ENCODE peak calls at places on chromosomes 4 and X, in eight cellular contexts. F, T, D, R, E, B, H and C are unnamed samples.

GRCh38 chr4:5955201-5955821 is 62.4 kb upstream of the CRMP1 start:
- DNase-seq in E (no peak), B (peak; percentile 79), H (no peak), T (no peak), R (no peak), D (no peak), F (no peak), C (peak; percentile 86)

GRCh38 chr4:165813606-165814005 is 59.4 kb upstream of the TLL1 start:
- DNase-seq in R (no peak), B (no peak), E (no peak), T (peak; percentile 38), F (no peak), H (no peak), D (no peak), C (no peak)

GRCh38 chr4:54661686-54662085 is 3.9 kb downstream of the KIT start:
- DNase-seq in E (no peak), R (no peak), H (no peak), F (no peak), B (no peak), D (peak; percentile 62), T (peak; percentile 79), C (no peak)

GRCh38 chr4:56787380-56787779 is 34.1 kb downstream of the SPINK2 start:
- DNase-seq in D (no peak), H (peak; percentile 25), E (no peak), T (no peak), B (no peak), F (no peak), R (no peak), C (no peak)

GRCh38 chr4:107629318-107629717 is 90.7 kb downstream of the PAPSS1 start:
- DNase-seq in T (no peak), F (no peak), R (no peak), E (no peak), H (no peak), B (no peak), D (no peak), C (no peak)

GRCh38 chr4:159278399-159278798 is 175.5 kb downstream of the RAPGEF2 start:
- DNase-seq in H (no peak), R (no peak), T (no peak), F (no peak), B (no peak), D (no peak), E (no peak), C (no peak)

GRCh38 chr4:84916233-84916632 is 50.3 kb downstream of the WDFY3 start:
- DNase-seq in F (no peak), H (no peak), E (no peak), D (no peak), T (no peak), R (no peak), B (no peak), C (no peak)

GRCh38 chrX:24145340-24146186 is 4.0 kb upstream of the ZFX start:
- DNase-seq in B (no peak), R (no peak), E (no peak), F (no peak), T (peak; percentile 50), D (no peak), H (no peak), C (no peak)

GRCh38 chr4:87353592-87353991 is 30.9 kb upstream of the HSD17B13 start:
- DNase-seq in R (no peak), T (peak; percentile 69), E (no peak), H (peak; percentile 67), F (peak; percentile 10), D (no peak), B (no peak), C (peak; percentile 36)

DNA sequence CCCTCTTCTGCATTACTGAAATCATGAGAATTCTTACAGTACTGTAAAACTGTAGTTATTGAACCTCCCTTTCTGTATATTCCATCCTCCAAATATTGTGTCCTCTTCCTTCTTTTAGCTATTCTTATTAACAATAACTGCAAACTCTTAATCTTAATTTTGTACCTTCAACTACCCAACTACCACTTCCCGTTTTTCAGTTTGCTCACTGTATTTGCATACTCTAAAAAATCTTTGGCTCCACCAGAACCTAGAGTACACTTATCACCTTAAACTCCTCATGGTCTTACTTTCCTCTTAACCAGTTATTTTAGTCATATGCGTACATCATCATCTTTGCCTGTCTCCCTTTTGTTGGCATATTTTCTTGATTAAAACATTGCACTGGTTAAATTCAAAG is 543.7 kb downstream of the ARAP2 start:
- DNase-seq in E (no peak), R (no peak), H (no peak), F (no peak), D (no peak), B (no peak), T (no peak), C (no peak)
- TF ChIP-seq CTCF in E (no peak), R (no peak), H (no peak), F (no peak), D (no peak), B (no peak), T (no peak), C (no peak)

GRCh38 chrX:55011294-55011693 is 11.1 kb downstream of the APEX2 start:
- DNase-seq in H (no peak), B (no peak), F (no peak), E (no peak), T (no peak), R (no peak), D (no peak), C (no peak)
- TF ChIP-seq CTCF in H (peak; percentile 37), B (no peak), F (peak; percentile 36), E (no peak), T (peak; percentile 23), R (no peak), D (peak; percentile 32), C (peak; percentile 35)

DNA sequence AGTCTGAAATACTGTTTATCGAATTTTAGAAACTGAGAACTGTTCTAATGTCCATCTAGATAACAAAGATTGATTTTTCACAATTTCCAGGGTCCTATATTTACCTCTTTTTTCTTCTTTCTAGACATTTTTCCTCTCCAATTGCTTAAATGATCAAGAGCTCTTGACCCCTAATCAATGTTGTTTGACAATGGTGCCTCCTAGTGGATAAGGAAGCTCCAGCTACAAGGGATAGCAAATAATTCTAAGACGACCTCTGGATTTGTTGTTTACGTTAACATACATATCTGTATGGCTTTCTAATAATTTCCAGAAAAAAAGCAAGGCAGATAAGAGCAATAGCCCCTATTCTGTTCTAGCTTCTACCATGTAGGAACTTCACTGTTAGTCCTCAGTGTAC is 35.8 kb downstream of the GPR82 start:
- DNase-seq in T (peak; percentile 11), H (peak; percentile 7), D (no peak), F (no peak), R (no peak), E (no peak), B (no peak), C (no peak)
- TF ChIP-seq CTCF in T (peak; percentile 26), H (peak; percentile 31), D (peak; percentile 58), F (peak; percentile 63), R (peak; percentile 45), E (no peak), B (no peak), C (peak; percentile 64)

GRCh38 chrX:136572030-136572429 is 40.0 kb downstream of the VGLL1 start:
- DNase-seq in F (no peak), B (no peak), T (no peak), D (no peak), E (no peak), R (no peak), H (no peak), C (no peak)

GRCh38 chrX:136577562-136577961 is 45.5 kb downstream of the VGLL1 start:
- DNase-seq in F (peak; percentile 1), R (peak; percentile 34), H (peak; percentile 36), T (peak; percentile 54), E (peak; percentile 19), D (no peak), B (no peak), C (peak; percentile 77)

GRCh38 chrX:136580316-136580715 is 48.3 kb downstream of the VGLL1 start:
- DNase-seq in R (no peak), H (no peak), B (no peak), F (no peak), E (no peak), T (no peak), D (no peak), C (no peak)

DNA sequence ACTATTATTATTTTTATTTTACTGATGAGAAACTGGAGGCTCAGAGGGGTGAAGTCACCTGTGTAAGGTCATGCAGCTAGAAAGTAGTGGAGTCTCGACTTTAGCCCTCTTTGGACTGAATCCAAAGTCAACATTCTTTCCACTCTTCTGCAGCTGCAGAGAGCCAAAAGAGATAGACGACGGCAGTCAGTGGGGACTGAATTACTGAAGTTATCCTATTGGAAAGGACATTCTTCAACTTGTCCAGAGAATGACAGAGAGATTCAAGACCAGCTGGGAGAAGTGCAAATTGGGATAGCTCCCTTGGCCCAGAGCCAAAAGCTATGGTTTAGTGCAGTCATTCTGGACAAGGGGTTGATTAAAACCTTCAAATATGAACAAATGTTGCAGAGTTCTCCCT is 42.5 kb downstream of the VGLL1 start:
- DNase-seq in B (no peak), F (no peak), R (no peak), T (no peak), D (no peak), H (no peak), E (no peak), C (peak; percentile 63)
- TF ChIP-seq CTCF in B (no peak), F (no peak), R (no peak), T (no peak), D (no peak), H (no peak), E (no peak), C (no peak)

GRCh38 chr4:2354127-2354526 is 64.3 kb downstream of the ZFYVE28 start:
- DNase-seq in R (peak; percentile 20), T (no peak), B (peak; percentile 55), H (no peak), F (no peak), E (no peak), D (no peak), C (peak; percentile 21)
- TF ChIP-seq CTCF in R (no peak), T (no peak), B (no peak), H (no peak), F (peak; percentile 58), E (no peak), D (peak; percentile 37), C (peak; percentile 43)

DNA sequence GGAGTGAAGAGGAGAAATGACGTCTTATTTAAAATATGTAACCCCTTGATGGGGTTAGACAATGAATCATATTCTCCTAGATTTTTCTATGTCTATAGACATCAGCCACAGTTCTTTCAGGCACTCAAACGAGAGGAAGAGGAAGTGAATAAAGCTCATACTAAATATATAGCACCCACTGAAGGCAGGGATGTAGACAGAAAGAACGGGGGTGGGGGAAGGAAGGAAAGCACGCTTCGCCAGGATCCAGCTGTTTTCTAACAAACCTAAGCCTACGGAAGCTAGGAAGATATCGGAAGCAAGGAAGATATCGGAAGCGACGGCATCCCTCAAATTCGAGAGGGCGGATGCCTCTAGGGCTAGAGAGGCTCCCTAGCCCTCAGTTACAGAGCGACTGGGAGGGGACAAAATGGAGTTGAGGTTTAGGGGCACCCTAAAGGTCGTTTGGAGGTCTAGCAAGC is 708 bp downstream of the ACSL4 start:
- DNase-seq in H (peak; percentile 6), R (no peak), D (no peak), B (no peak), F (no peak), E (no peak), T (peak; percentile 42), C (no peak)
- TF ChIP-seq CTCF in H (no peak), R (no peak), D (no peak), B (no peak), F (no peak), E (no peak), T (no peak), C (no peak)